ENCODE peak calls at places on chromosomes 2 and 18, in six cellular contexts. M is amniotic stem cell, C is vagina, D is NCI-H774, J is uterus, O is HT1080. H is an unnamed sample.

GRCh38 chr18:8975624-8976023 is 126.9 kb upstream of the NDUFV2 start:
- DNase-seq in D (no peak), M (no peak), C (no peak), O (no peak), J (no peak), H (no peak)

GRCh38 chr2:156340818-156341481 is 8.4 kb upstream of the NR4A2 start:
- DNase-seq in D (peak; percentile 64), C (no peak), M (no peak), J (no peak), O (no peak), H (no peak)

GRCh38 chr2:119233326-119234020 is 9.8 kb downstream of the STEAP3 start:
- DNase-seq in C (no peak), M (no peak), O (peak; percentile 86), J (no peak), D (no peak), H (no peak)

GRCh38 chr2:64737547-64737946 is 83.8 kb upstream of the SERTAD2 start:
- DNase-seq in M (no peak), J (no peak), O (no peak), C (no peak), D (no peak), H (no peak)

GRCh38 chr2:230939066-230939591 is 14.1 kb upstream of the GPR55 start:
- DNase-seq in C (peak; percentile 91), D (no peak), O (no peak), J (no peak), M (no peak), H (no peak)

GRCh38 chr2:221529943-221530652 is 42.0 kb downstream of the EPHA4 start:
- DNase-seq in J (no peak), M (peak; percentile 4), D (peak; percentile 16), C (no peak), O (peak; percentile 63), H (peak; percentile 23)

GRCh38 chr2:234392230-234392629 is 104.7 kb downstream of the ARL4C start:
- DNase-seq in D (no peak), J (no peak), C (no peak), M (no peak), O (peak; percentile 62), H (no peak)

GRCh38 chr2:153519260-153519875 is 40.8 kb upstream of the RPRM start:
- DNase-seq in M (no peak), D (peak; percentile 63), J (peak; percentile 64), O (peak; percentile 44), C (no peak), H (no peak)

GRCh38 chr2:168649105-168649504 is 153.3 kb upstream of the NOSTRIN start:
- DNase-seq in M (no peak), J (no peak), D (no peak), O (no peak), C (no peak), H (no peak)

GRCh38 chr2:25539141-25539540 is 134.2 kb downstream of the DTNB start:
- DNase-seq in J (no peak), C (no peak), O (no peak), D (no peak), M (no peak), H (no peak)

GRCh38 chr2:175855794-175856453 is 146.1 kb downstream of the LNPK start:
- DNase-seq in C (no peak), J (no peak), M (no peak), O (peak; percentile 81), D (peak; percentile 23), H (no peak)

GRCh38 chr18:45231606-45232005 is 383.7 kb upstream of the SLC14A2 start:
- DNase-seq in D (no peak), J (no peak), O (peak; percentile 24), C (no peak), M (no peak), H (no peak)

GRCh38 chr2:206472094-206472493 is 28.8 kb downstream of the ADAM23 start:
- DNase-seq in M (no peak), D (no peak), C (no peak), O (no peak), J (no peak), H (no peak)

GRCh38 chr2:224802407-224802806 is 86.2 kb upstream of the CCDC195 start:
- DNase-seq in O (peak; percentile 65), M (no peak), C (no peak), J (no peak), D (no peak), H (no peak)

GRCh38 chr2:234904785-234905184 is 47.0 kb upstream of the SH3BP4 start:
- DNase-seq in C (no peak), J (no peak), M (no peak), O (no peak), D (no peak), H (no peak)

GRCh38 chr2:101551489-101551888 is 76.6 kb upstream of the RFX8 start:
- DNase-seq in O (no peak), M (no peak), D (no peak), C (no peak), J (no peak), H (no peak)

H was measured in SHP77.